ENCODE peak calls at places on chromosomes 12 and 14, in seven cellular contexts. R is CD8-positive, alpha-beta T cell; F is activated CD4-positive, alpha-beta T cell treated with anti-CD3 and anti-CD28 coated beads, Interleukin-2, amount 50 U/mL, for 1 hour; T is activated naive CD4-positive, alpha-beta T cell treated with Interleukin-2 at 50 U/mL for 16 hours; J is stimulated activated CD4-positive, alpha-beta T cell treated with anti-CD3 and anti-CD28 coated beads, Interleukin-4, amount 100 ng/mL, for 1 hour; M is sigmoid colon; U is amniotic stem cell. H is an unnamed sample.

GRCh38 chr12:47270782-47271664 is 191.3 kb upstream of the AMIGO2 start:
- DNase-seq in R (no peak), F (no peak), T (no peak), J (no peak), M (no peak), U (peak), H (no peak)

GRCh38 chr12:122839907-122840554 is 4.8 kb downstream of the HIP1R start:
- DNase-seq in R (no peak), F (no peak), T (no peak), J (no peak), M (no peak), U (no peak), H (no peak)

GRCh38 chr14:81418057-81418790 is 18.1 kb upstream of the STON2 start:
- DNase-seq in R (no peak), F (no peak), T (no peak), J (no peak), M (no peak), U (no peak), H (no peak)

GRCh38 chr12:42482086-42482819 is 107.3 kb downstream of the PRICKLE1 start:
- DNase-seq in R (no peak), F (no peak), T (no peak), J (no peak), M (peak), U (no peak), H (no peak)

GRCh38 chr12:88362439-88362838 is 217.8 kb downstream of the KITLG start:
- DNase-seq in R (no peak), F (no peak), T (no peak), J (no peak), M (no peak), U (no peak), H (no peak)

GRCh38 chr12:107622005-107622404 is 63.6 kb upstream of the PWP1 start:
- DNase-seq in R (no peak), F (no peak), T (no peak), J (no peak), M (no peak), U (no peak), H (no peak)

GRCh38 chr14:55583942-55584468 is 4.0 kb downstream of the KTN1 start:
- DNase-seq in R (no peak), F (no peak), T (no peak), J (no peak), M (no peak), U (no peak), H (no peak)

GRCh38 chr12:132250707-132251106 is 78.7 kb downstream of the GALNT9 start:
- DNase-seq in R (no peak), F (no peak), T (no peak), J (no peak), M (no peak), U (no peak), H (no peak)

GRCh38 chr12:102669056-102669455 is 188.7 kb upstream of the IGF1 start:
- DNase-seq in R (no peak), F (no peak), T (no peak), J (no peak), M (no peak), U (no peak), H (no peak)

GRCh38 chr14:76337619-76338545 is 38.1 kb upstream of the ESRRB start:
- DNase-seq in R (no peak), F (no peak), T (no peak), J (no peak), M (no peak), U (no peak), H (no peak)

H was measured in activated effector memory CD4-positive, alpha-beta T cell treated with Interleukin-2 at 50 U/mL for 16 hours.